ENCODE peak calls at places on chromosomes 7 and 10, in four cellular contexts. X, T, N and K are unnamed samples.

GRCh38 chr7:27156508-27156898 is at the start of gene HOXA7:
- DNase-seq in X (peak), T (peak), N (no peak), K (peak)

GRCh38 chr10:16441106-16441850 is 4.5 kb downstream of the PTER start:
- DNase-seq in X (no peak), T (no peak), N (no peak), K (no peak)

GRCh38 chr7:90222811-90223725 is 11.5 kb downstream of the STEAP2 start:
- DNase-seq in X (peak), T (no peak), N (no peak), K (no peak)

GRCh38 chr7:13982940-13983677 is 6.4 kb downstream of the ETV1 start:
- DNase-seq in X (no peak), T (no peak), N (no peak), K (no peak)

GRCh38 chr7:381211-382117 is 91.5 kb downstream of the FOXL3 start:
- DNase-seq in X (peak), T (no peak), N (no peak), K (no peak)

GRCh38 chr10:58209669-58210068 is 58.0 kb downstream of the IPMK start:
- DNase-seq in X (no peak), T (no peak), N (no peak), K (no peak)

GRCh38 chr10:29392376-29393021 is 103.6 kb downstream of the LYZL1 start:
- DNase-seq in X (no peak), T (no peak), N (no peak), K (peak)

GRCh38 chr7:109696723-109697122 is 1127.0 kb downstream of the DNAJB9 start:
- DNase-seq in X (no peak), T (no peak), N (no peak), K (no peak)

GRCh38 chr10:47309403-47310089 is 9.5 kb downstream of the GDF10 start:
- DNase-seq in X (no peak), T (no peak), N (no peak), K (no peak)

GRCh38 chr7:111140091-111140870 is 49.4 kb downstream of the LRRN3 start:
- DNase-seq in X (no peak), T (no peak), N (no peak), K (no peak)

GRCh38 chr7:135231686-135232085 is 2.0 kb upstream of the STRA8 start:
- DNase-seq in X (no peak), T (no peak), N (no peak), K (no peak)

GRCh38 chr10:98299341-98299740 is 31.3 kb upstream of the LOXL4 start:
- DNase-seq in X (no peak), T (no peak), N (no peak), K (no peak)

GRCh38 chr7:50068850-50069551 is 24.0 kb downstream of the ZPBP start:
- DNase-seq in X (no peak), T (no peak), N (peak), K (peak)

GRCh38 chr10:57925045-57925444 is 342.6 kb downstream of the IPMK start:
- DNase-seq in X (no peak), T (no peak), N (peak), K (peak)

GRCh38 chr7:1854521-1855395 is 184.7 kb downstream of the ELFN1 start:
- DNase-seq in X (no peak), T (peak), N (no peak), K (peak)

GRCh38 chr10:100209303-100209702 is 20.1 kb downstream of the CHUK start:
- DNase-seq in X (no peak), T (no peak), N (no peak), K (no peak)

GRCh38 chr10:5423774-5424173 is 11.4 kb downstream of the NET1 start:
- DNase-seq in X (no peak), T (no peak), N (no peak), K (no peak)

GRCh38 chr7:110521357-110521756 is 569.6 kb upstream of the LRRN3 start:
- DNase-seq in X (no peak), T (no peak), N (no peak), K (no peak)

GRCh38 chr10:22308390-22308789 is 7.8 kb upstream of the COMMD3 start:
- DNase-seq in X (no peak), T (no peak), N (no peak), K (no peak)

GRCh38 chr7:43590862-43591550 is 8.1 kb downstream of the STK17A start:
- DNase-seq in X (no peak), T (no peak), N (no peak), K (no peak)

GRCh38 chr10:129078746-129079480 is 388.1 kb upstream of the MGMT start:
- DNase-seq in X (no peak), T (no peak), N (no peak), K (no peak)

GRCh38 chr10:120998782-120999285 is 147.7 kb downstream of the WDR11 start:
- DNase-seq in X (no peak), T (no peak), N (no peak), K (no peak)

GRCh38 chr7:22173884-22174573 is 182.9 kb downstream of the RAPGEF5 start:
- DNase-seq in X (no peak), T (no peak), N (no peak), K (no peak)

GRCh38 chr10:17019696-17020095 is 109.9 kb downstream of the CUBN start:
- DNase-seq in X (no peak), T (no peak), N (no peak), K (peak)

GRCh38 chr7:50531401-50531906 is 33.8 kb downstream of the DDC start:
- DNase-seq in X (no peak), T (no peak), N (no peak), K (no peak)

GRCh38 chr10:27099916-27100799 is at the start of gene ANKRD26:
- DNase-seq in X (peak), T (peak), N (peak), K (peak)
- TF ChIP-seq POLR2A in X (no peak), T (peak), N (peak), K (peak)

GRCh38 chr10:110651044-110651958 is 7.2 kb downstream of the RBM20 start:
- DNase-seq in X (no peak), T (no peak), N (no peak), K (no peak)
- TF ChIP-seq POLR2AphosphoS5 in X (no peak), T (no peak), N (no peak), K (no peak)

DNA sequence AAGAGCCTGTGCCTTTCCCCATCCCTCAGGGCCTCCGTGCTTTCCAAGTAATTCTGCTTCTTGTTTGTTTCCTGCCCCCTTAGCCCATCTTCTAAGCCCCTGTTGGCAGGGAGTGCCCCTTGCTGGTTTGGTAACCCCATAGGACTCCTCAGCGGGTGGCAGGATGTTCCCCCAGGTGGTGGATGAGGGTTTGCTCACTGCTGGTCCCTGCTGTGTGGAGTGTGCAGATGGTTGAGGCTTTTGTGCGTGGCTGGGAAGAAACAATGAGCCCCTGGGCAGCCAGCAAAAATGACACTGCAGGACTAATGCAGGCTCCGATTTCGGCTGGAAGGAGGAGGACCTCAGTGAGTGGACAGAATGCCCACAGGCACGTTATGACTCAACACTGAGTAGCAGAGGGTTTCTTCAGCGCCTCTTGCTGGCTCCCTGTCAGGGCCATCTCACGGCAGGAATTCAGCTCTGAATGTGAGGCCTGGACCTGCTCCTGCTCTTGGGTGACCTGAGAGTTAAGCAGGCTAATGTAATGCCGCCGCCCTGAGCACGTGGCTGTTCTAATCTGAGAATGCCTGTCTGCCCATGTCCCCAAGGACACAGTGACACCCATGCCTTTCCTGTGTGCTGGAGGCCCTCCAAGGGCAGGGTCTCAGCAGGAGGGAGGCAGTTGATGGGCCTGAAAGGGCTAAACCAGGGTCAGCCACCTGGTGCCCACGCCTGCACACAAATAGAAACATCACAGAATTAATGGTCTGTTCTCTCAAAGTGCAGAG is 16.6 kb downstream of the BAG3 start:
- DNase-seq in X (peak), T (peak), N (peak), K (peak)
- TF ChIP-seq CTCF in X (no peak), T (no peak), N (no peak), K (no peak)

DNA sequence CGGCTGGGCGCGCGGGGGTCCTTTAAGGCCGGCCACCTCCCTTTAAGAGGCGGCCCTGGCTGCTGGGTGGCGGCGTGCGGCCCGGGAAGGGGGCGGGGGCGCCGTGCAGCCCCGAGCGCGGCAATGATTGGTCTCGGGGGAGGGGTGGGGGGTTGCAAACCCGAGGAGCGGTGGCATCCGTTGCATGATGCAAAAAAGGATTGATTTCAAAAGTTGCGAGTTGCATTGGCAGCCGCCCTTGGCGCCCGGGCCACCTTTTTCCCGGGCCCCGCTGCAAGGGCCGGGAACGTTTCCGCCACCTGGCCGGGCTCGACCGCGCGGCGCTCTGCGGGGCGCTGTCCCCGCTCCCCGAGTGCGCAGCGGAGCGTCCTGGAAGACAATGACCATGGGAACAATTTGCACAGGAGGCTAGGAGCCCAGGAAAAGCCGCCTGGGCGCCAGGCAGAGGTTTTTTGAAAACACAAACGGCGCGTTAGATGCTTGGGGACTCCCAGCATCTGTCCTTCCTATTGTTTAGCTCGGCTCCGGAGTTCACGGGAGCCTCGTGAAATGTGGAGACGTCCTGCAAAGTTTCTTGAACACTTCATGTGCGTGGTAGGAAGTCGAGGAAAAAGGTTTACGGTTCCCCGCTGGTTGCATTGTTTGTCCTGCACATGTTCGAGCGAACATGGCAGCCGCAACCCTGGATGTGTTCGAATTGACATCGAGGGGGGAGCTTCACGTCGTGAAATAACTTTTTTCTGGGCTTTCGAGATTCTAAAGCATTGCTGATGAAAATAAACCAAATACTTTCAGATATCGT is at the start of gene SEPHS1:
- DNase-seq in X (peak), T (peak), N (peak), K (peak)
- TF ChIP-seq POLR2A in X (no peak), T (no peak), N (no peak), K (peak)

DNA sequence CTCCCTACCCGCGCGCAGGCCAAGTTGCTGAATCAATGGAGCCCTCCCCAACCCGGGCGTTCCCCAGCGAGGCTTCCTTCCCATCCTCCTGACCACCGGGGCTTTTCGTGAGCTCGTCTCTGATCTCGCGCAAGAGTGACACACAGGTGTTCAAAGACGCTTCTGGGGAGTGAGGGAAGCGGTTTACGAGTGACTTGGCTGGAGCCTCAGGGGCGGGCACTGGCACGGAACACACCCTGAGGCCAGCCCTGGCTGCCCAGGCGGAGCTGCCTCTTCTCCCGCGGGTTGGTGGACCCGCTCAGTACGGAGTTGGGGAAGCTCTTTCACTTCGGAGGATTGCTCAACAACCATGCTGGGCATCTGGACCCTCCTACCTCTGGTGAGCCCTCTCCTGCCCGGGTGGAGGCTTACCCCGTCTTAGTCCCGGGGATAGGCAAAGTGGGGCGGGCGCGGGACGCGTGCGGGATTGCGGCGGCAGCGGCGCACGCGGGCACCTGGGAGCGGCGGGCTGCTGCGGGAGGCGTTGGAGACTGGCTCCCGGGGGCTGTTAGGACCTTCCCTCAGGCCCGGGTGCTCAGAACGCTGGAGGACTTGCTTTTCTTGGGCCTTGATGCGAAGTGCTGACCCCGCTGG is at the start of gene FAS:
- DNase-seq in X (peak), T (peak), N (peak), K (peak)
- TF ChIP-seq POLR2AphosphoS5 in X (peak), T (peak), N (peak), K (peak)

GRCh38 chr10:113493943-113494342 is 58.9 kb upstream of the HABP2 start:
- DNase-seq in X (no peak), T (no peak), N (peak), K (no peak)

GRCh38 chr10:113494736-113495135 is 58.1 kb upstream of the HABP2 start:
- DNase-seq in X (peak), T (no peak), N (no peak), K (no peak)

GRCh38 chr10:113493195-113493594 is 59.7 kb upstream of the HABP2 start:
- DNase-seq in X (no peak), T (no peak), N (no peak), K (no peak)

GRCh38 chr10:113497203-113497602 is 55.6 kb upstream of the HABP2 start:
- DNase-seq in X (no peak), T (no peak), N (no peak), K (no peak)

DNA sequence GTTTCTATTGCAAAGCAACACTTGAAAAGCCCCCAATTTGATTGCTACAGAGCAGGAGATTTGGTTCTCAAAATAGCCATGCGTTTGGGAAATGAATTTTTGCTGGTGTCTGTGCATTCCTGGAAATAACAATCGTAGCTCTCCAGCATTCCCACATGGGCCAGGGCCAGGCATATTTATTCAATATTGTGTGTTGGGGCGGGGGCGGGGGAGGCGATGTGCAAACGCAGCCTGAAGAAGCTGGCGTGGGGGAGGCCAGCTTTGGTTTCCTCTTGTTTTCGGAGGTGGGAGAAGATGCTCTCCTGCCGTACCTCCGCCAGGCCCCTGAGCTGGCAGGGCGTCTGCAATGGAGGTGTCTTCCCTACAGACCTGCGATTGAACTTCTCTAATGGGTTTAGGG is 56.7 kb upstream of the HABP2 start:
- DNase-seq in X (peak), T (peak), N (no peak), K (no peak)
- TF ChIP-seq CTCF in X (no peak), T (no peak), N (no peak), K (no peak)

GRCh38 chr10:110757563-110757962 is 113.4 kb downstream of the RBM20 start:
- DNase-seq in X (no peak), T (no peak), N (no peak), K (peak)

GRCh38 chr10:110758128-110758527 is 113.6 kb upstream of the PDCD4 start:
- DNase-seq in X (no peak), T (no peak), N (no peak), K (peak)

GRCh38 chr10:110756886-110757285 is 112.8 kb downstream of the RBM20 start:
- DNase-seq in X (no peak), T (no peak), N (no peak), K (no peak)

GRCh38 chr10:110759523-110759922 is 112.2 kb upstream of the PDCD4 start:
- DNase-seq in X (no peak), T (no peak), N (no peak), K (no peak)

DNA sequence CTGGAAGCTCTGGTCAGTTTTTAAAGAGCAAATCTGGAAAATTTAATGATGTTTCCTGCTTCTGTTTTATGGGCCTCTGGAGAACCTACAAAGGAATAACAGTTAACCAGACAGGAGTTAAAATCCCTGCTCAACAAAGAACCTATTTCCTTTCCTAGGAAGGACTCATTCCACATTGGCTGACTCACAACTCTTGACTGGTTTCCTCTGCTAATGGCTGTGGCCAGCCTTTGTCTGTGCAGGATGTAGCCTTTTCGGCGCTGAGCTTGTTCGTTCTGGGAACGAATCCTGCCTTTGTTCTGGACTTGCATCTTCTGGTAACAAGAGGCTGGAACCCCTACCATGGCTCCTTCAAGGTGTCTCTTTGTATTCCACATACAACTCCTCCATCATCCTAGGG is 112.8 kb upstream of the PDCD4 start:
- DNase-seq in X (no peak), T (no peak), N (no peak), K (no peak)
- TF ChIP-seq POLR2A in X (no peak), T (no peak), N (no peak), K (no peak)

GRCh38 chr7:5596896-5597246 is 173.2 kb upstream of the TNRC18 start:
- DNase-seq in X (no peak), T (no peak), N (no peak), K (no peak)
- TF ChIP-seq POLR2AphosphoS5 in X (no peak), T (no peak), N (no peak), K (no peak)